ENCODE peak calls at places on chromosomes 12 and 14, in four cellular contexts. K, E, D and Z are unnamed samples.
A peak's percentile ranks its signal among the peaks of the same experiment; 100 is the strongest.

GRCh38 chr12:6052940-6053329 is 71.5 kb downstream of the VWF start:
- DNase-seq in D (no peak), E (no peak), K (no peak), Z (no peak)

GRCh38 chr12:116642683-116643082 is 83.5 kb downstream of the MAP1LC3B2 start:
- DNase-seq in D (no peak), E (no peak), K (no peak), Z (peak; percentile 22)

GRCh38 chr12:122849352-122850047 is 14.2 kb downstream of the HIP1R start:
- DNase-seq in K (no peak), E (no peak), D (no peak), Z (no peak)

GRCh38 chr14:64800000-64800399 is 79.7 kb downstream of the SPTB start:
- DNase-seq in E (peak; percentile 35), K (peak; percentile 23), D (peak; percentile 41), Z (peak; percentile 23)

GRCh38 chr12:76694369-76694768 is 69.5 kb upstream of the ZDHHC17 start:
- DNase-seq in E (no peak), D (no peak), K (no peak), Z (no peak)

GRCh38 chr12:109503611-109504010 is 26.2 kb downstream of the UBE3B start:
- DNase-seq in E (no peak), D (no peak), K (no peak), Z (no peak)

GRCh38 chr12:1544991-1545700 is 49.2 kb downstream of the FBXL14 start:
- DNase-seq in K (no peak), D (no peak), E (peak; percentile 7), Z (no peak)

GRCh38 chr14:39266589-39266870 is 32.8 kb downstream of the MIA2 start:
- DNase-seq in D (peak; percentile 90), E (peak; percentile 96), K (peak; percentile 89), Z (no peak)

GRCh38 chr12:109937371-109937770 is 37.3 kb downstream of the TCHP start:
- DNase-seq in E (no peak), K (no peak), D (no peak), Z (no peak)

GRCh38 chr12:50636505-50636904 is 127.4 kb upstream of the ATF1 start:
- DNase-seq in K (no peak), E (no peak), D (no peak), Z (no peak)

GRCh38 chr12:54571166-54571856 is 17.1 kb downstream of the PPP1R1A start:
- DNase-seq in D (no peak), E (no peak), K (no peak), Z (no peak)

GRCh38 chr12:39357046-39357445 is 85.9 kb downstream of the KIF21A start:
- DNase-seq in K (no peak), D (no peak), E (no peak), Z (no peak)

GRCh38 chr14:30573203-30573814 is 14.4 kb downstream of the G2E3 start:
- DNase-seq in E (no peak), D (no peak), K (no peak), Z (no peak)

GRCh38 chr12:108312885-108313203 is 26.3 kb downstream of the CMKLR1 start:
- DNase-seq in E (peak; percentile 54), K (no peak), D (no peak), Z (no peak)

GRCh38 chr12:87704374-87704773 is 324.8 kb downstream of the C12orf50 start:
- DNase-seq in E (no peak), D (no peak), K (no peak), Z (no peak)

GRCh38 chr14:104827173-104828055 is 26.5 kb downstream of the ZBTB42 start:
- DNase-seq in D (peak; percentile 43), K (peak; percentile 62), E (peak; percentile 76), Z (peak; percentile 67)

GRCh38 chr14:85319998-85320397 is 209.9 kb upstream of the FLRT2 start:
- DNase-seq in E (no peak), D (no peak), K (no peak), Z (no peak)

GRCh38 chr12:13094349-13094748 is 9.1 kb downstream of the GSG1 start:
- DNase-seq in E (no peak), D (no peak), K (no peak), Z (no peak)

GRCh38 chr14:24392327-24393098 is 6.3 kb upstream of the NYNRIN start:
- DNase-seq in K (no peak), D (no peak), E (no peak), Z (peak; percentile 41)

GRCh38 chr14:24388474-24389179 is 10.2 kb upstream of the NYNRIN start:
- DNase-seq in K (no peak), D (no peak), E (no peak), Z (no peak)

GRCh38 chr14:24390696-24391468 is 7.9 kb upstream of the NYNRIN start:
- DNase-seq in E (no peak), K (no peak), D (no peak), Z (no peak)

GRCh38 chr14:24387014-24387355 is 11.8 kb upstream of the NYNRIN start:
- DNase-seq in E (no peak), K (no peak), D (no peak), Z (no peak)

GRCh38 chr14:24389266-24389855 is 9.4 kb upstream of the NYNRIN start:
- DNase-seq in E (no peak), D (no peak), K (no peak), Z (no peak)
- H3K27ac ChIP-seq in E (no peak overlapping the region), D (no peak overlapping the region), K (no peak overlapping the region), Z (no peak overlapping the region)

DNA sequence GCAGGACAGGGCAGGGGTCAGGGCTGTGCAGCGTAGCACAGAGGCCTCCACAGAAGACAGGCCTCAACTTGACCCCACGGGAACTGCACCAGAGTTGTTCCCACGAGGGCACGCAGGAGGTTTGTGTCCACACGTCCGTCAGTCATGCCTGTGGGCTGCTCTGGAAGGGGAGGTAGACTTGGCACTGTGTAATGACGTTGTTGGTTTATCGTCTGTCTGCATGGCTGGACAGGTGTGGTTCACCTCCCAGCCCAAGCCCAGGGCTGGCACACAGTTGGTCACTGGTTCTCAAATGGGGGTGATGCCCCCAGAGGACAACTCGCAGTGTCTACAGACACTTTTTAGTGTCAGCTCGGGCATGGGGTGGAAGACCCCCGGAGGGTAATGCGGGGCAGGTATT is 45.8 kb downstream of the CCNK start:
- DNase-seq in E (no peak), D (no peak), K (no peak), Z (no peak)
- H3K4me1 ChIP-seq in E (peaks cover 21% of the 10 kb centered on the region), D (peaks cover 41% of the 10 kb centered on the region), K (peaks cover 46% of the 10 kb centered on the region), Z (no peaks in the 10 kb centered on the region)

DNA sequence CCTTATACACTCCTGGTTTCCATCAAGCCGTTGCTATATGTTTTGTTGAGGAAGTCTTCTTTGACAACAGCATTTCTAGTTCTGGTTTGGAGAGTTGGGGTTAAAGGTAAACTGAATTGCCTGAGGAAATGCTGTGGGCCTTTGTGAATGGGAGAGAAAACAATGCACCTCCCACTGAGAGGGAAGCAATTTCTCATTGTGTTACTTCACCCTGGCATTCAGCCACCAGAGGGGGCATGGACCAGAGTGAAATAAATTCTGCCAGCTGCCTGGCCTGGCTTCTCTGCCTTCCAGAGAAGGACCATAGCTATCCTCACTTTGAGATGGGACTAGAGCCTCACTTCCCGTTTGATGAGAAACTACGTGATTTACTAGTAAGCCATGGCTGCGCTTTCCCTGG is 475.3 kb downstream of the EGLN3 start:
- DNase-seq in K (peak; percentile 73), E (peak; percentile 58), D (peak; percentile 47), Z (peak; percentile 66)
- H3K27ac ChIP-seq in K (no peak overlapping the region), E (no peak overlapping the region), D (no peak overlapping the region), Z (no peak overlapping the region)

GRCh38 chr12:53532524-53533445 is 25.5 kb upstream of the NPFF start:
- DNase-seq in E (no peak), K (no peak), D (no peak), Z (no peak)
- H3K4me1 ChIP-seq in E (peaks cover 8% of the 10 kb centered on the region), K (peaks cover 5% of the 10 kb centered on the region), D (no peaks in the 10 kb centered on the region), Z (no peaks in the 10 kb centered on the region)